ENCODE peak calls at places on chromosomes 2 and 18, in four cellular contexts. D is endodermal cell, V is RWPE1, X is upper lobe of right lung. T is an unnamed sample.

GRCh38 chr2:237535385-237536082 is 30.8 kb upstream of the PRLH start:
- DNase-seq in D (no peak), V (no peak), X (no peak), T (no peak)

GRCh38 chr2:8761529-8762164 is 75.8 kb downstream of the KIDINS220 start:
- DNase-seq in D (no peak), V (peak; percentile 32), X (no peak), T (no peak)

GRCh38 chr18:47087676-47088075 is 52.3 kb upstream of the ELOA2 start:
- DNase-seq in D (no peak), V (no peak), X (no peak), T (no peak)

GRCh38 chr2:79702934-79703333 is 190.1 kb downstream of the CTNNA2 start:
- DNase-seq in D (no peak), V (no peak), X (no peak), T (no peak)

GRCh38 chr2:27705851-27706622 is 42.3 kb downstream of the SLC4A1AP start:
- DNase-seq in D (no peak), V (peak; percentile 90), X (no peak), T (peak; percentile 82)

GRCh38 chr2:196422361-196422760 is 217.2 kb upstream of the CCDC150 start:
- DNase-seq in D (no peak), V (no peak), X (no peak), T (no peak)

GRCh38 chr2:114762986-114763385 is 320.5 kb downstream of the DPP10 start:
- DNase-seq in D (no peak), V (no peak), X (no peak), T (no peak)

GRCh38 chr2:224109710-224110109 is 70.6 kb upstream of the SERPINE2 start:
- DNase-seq in D (no peak), V (no peak), X (no peak), T (no peak)

GRCh38 chr2:55112229-55113016 is 62.2 kb upstream of the RTN4 start:
- DNase-seq in D (no peak), V (no peak), X (peak; percentile 69), T (no peak)

GRCh38 chr2:16644204-16644925 is 21.3 kb downstream of the CYRIA start:
- DNase-seq in D (no peak), V (no peak), X (no peak), T (no peak)

GRCh38 chr2:203492965-203493364 is 42.1 kb downstream of the RAPH1 start:
- DNase-seq in D (no peak), V (no peak), X (no peak), T (no peak)

GRCh38 chr2:237432484-237433092 is 18.6 kb upstream of the COL6A3 start:
- DNase-seq in D (peak; percentile 58), V (peak; percentile 69), X (no peak), T (peak; percentile 95)

GRCh38 chr2:238864207-238865014 is 16.5 kb downstream of the TWIST2 start:
- DNase-seq in D (peak; percentile 94), V (peak; percentile 98), X (peak; percentile 89), T (peak; percentile 96)

GRCh38 chr2:29317077-29317517 is 201.9 kb downstream of the CLIP4 start:
- DNase-seq in D (no peak), V (no peak), X (no peak), T (no peak)

GRCh38 chr2:129061079-129061785 is 742.6 kb upstream of the HS6ST1 start:
- DNase-seq in D (no peak), V (peak; percentile 75), X (no peak), T (no peak)

GRCh38 chr18:61991201-61991600 is 98.4 kb upstream of the RNF152 start:
- DNase-seq in D (no peak), V (no peak), X (no peak), T (no peak)

GRCh38 chr18:13289501-13290205 is 71.1 kb downstream of the LDLRAD4 start:
- DNase-seq in D (no peak), V (no peak), X (peak; percentile 20), T (no peak)

GRCh38 chr2:54149623-54150501 is 34.4 kb downstream of the ACYP2 start:
- DNase-seq in D (no peak), V (no peak), X (no peak), T (no peak)

GRCh38 chr2:105784577-105784976 is 39.9 kb downstream of the NCK2 start:
- DNase-seq in D (no peak), V (no peak), X (no peak), T (no peak)
- TF ChIP-seq CTCF in D (no peak), V (no peak), X (no peak), T (no peak)

GRCh38 chr2:39696838-39697237 is 31.1 kb downstream of the TMEM178A start:
- DNase-seq in D (no peak), V (peak; percentile 14), X (no peak), T (no peak)
- TF ChIP-seq CTCF in D (no peak), V (peak; percentile 12), X (peak; percentile 31), T (peak; percentile 70)

DNA sequence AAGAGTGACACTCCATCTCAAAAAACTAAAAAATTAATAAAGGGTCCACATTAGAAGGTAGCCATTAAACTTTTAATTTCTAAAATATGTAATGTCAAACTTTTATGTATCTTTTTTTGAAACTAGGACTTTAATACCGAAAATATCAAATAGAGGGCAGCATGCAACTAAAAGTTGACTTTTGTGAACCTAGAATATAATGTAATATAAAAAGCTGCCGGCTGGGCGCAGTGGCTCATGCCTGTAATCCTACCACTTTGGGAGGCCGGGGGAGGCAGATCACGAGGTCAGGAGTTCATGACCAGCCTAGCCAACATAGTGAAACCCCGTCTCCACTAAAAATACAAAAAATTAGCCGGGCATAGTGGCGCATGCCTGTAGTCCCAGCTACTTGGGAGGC is 62.8 kb downstream of the INO80D start:
- DNase-seq in D (no peak), V (no peak), X (no peak), T (no peak)
- TF ChIP-seq CTCF in D (no peak), V (no peak), X (no peak), T (no peak)

GRCh38 chr2:6421888-6422287 is 443.8 kb downstream of the CMPK2 start:
- DNase-seq in D (no peak), V (no peak), X (no peak), T (no peak)
- TF ChIP-seq CTCF in D (no peak), V (no peak), X (no peak), T (no peak)

DNA sequence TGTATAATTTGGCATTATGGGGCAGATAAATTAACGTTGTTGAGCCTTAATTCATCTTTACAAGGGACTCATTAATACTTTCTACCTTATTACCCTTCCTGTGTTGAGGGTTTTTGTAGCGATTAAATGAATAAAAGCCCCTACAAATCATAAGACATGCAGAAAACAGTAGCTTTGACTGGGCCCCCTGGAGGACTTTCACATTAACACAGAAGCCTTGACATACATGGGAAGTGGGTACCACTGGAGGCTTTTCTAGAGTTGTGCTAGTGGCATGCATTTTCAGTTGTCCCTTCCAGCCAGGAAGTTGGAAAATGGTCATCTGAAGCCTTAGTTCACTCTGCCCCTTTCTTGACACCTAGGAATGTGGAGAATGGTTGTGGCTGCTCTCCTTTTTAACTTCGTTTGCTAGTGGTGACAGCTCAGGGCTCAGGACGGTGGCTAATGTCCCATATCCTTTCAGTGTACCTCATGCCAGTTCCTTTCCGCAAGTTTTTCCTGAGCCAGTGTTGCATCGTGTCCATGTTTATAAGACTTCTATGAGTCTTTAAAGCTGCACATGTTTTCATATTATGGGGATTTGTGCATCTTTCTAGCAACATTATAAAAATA is 30.3 kb downstream of the MTA3 start:
- DNase-seq in D (peak; percentile 47), V (no peak), X (no peak), T (no peak)
- TF ChIP-seq CTCF in D (peak; percentile 62), V (no peak), X (no peak), T (no peak)